ENCODE peak calls at places on chromosome 19, in ten cellular contexts. F, M, K, D, L, V, H, Q, I and G are unnamed samples.

GRCh38 chr19:16033136-16033530 is 43.2 kb upstream of the TPM4 start:
- DNase-seq in L (no peak), K (no peak), H (peak; percentile 1), Q (no peak), D (no peak), I (no peak), V (no peak), F (no peak), M (no peak), G (no peak)

GRCh38 chr19:5403968-5404640 is 51.1 kb upstream of the ZNRF4 start:
- DNase-seq in Q (peak; percentile 29), M (peak; percentile 33), K (peak; percentile 80), F (peak; percentile 49), D (peak; percentile 67), V (peak; percentile 60), L (peak; percentile 75), H (peak; percentile 70), I (peak; percentile 2), G (no peak)

GRCh38 chr19:2332341-2333026 is 4.0 kb downstream of the SPPL2B start:
- DNase-seq in H (no peak), M (no peak), L (no peak), D (peak; percentile 69), V (no peak), Q (no peak), I (no peak), F (no peak), K (peak; percentile 93), G (no peak)

GRCh38 chr19:42111384-42111783 is 20.9 kb downstream of the POU2F2 start:
- DNase-seq in H (no peak), D (no peak), V (no peak), I (no peak), K (no peak), M (no peak), Q (no peak), F (no peak), L (no peak), G (no peak)

GRCh38 chr19:49447485-49448431 is 3.9 kb downstream of the PIH1D1 start:
- DNase-seq in H (no peak), K (no peak), Q (no peak), M (no peak), D (no peak), L (no peak), I (no peak), V (peak; percentile 17), F (no peak), G (no peak)

GRCh38 chr19:48631254-48631653 is 5.9 kb downstream of the DBP start:
- DNase-seq in L (no peak), I (no peak), H (no peak), Q (no peak), D (no peak), F (no peak), V (no peak), K (no peak), M (no peak), G (no peak)

GRCh38 chr19:1860133-1860775 is 3.1 kb downstream of the KLF16 start:
- DNase-seq in D (peak; percentile 85), I (no peak), L (peak; percentile 74), Q (no peak), K (no peak), H (no peak), M (peak; percentile 72), V (no peak), F (no peak), G (no peak)

GRCh38 chr19:15404097-15404779 is 14.6 kb downstream of the AKAP8L start:
- DNase-seq in K (no peak), V (no peak), M (no peak), L (no peak), Q (peak; percentile 44), I (no peak), F (no peak), H (no peak), D (no peak), G (no peak)

GRCh38 chr19:38203197-38203596 is 20.8 kb downstream of the DPF1 start:
- DNase-seq in M (no peak), D (no peak), I (no peak), L (no peak), K (no peak), F (no peak), Q (no peak), H (no peak), V (no peak), G (no peak)

GRCh38 chr19:35144600-35145436 is 1.8 kb downstream of the FXYD7 start:
- DNase-seq in D (peak; percentile 84), H (peak; percentile 76), F (no peak), L (no peak), K (no peak), Q (no peak), I (no peak), V (no peak), M (no peak), G (no peak)

GRCh38 chr19:51357952-51358351 is 8.2 kb downstream of the ETFB start:
- DNase-seq in K (no peak), L (no peak), Q (no peak), D (no peak), M (no peak), H (no peak), F (no peak), V (no peak), I (no peak), G (no peak)
- H3K27ac ChIP-seq in K (no peak overlapping the region), L (no peak overlapping the region), Q (no peak overlapping the region), D (no peak overlapping the region), M (no peak overlapping the region), H (no peak overlapping the region), F (no peak overlapping the region), V (no peak overlapping the region), I (no peak overlapping the region), G (peak overlapping the region; percentile 95)

DNA sequence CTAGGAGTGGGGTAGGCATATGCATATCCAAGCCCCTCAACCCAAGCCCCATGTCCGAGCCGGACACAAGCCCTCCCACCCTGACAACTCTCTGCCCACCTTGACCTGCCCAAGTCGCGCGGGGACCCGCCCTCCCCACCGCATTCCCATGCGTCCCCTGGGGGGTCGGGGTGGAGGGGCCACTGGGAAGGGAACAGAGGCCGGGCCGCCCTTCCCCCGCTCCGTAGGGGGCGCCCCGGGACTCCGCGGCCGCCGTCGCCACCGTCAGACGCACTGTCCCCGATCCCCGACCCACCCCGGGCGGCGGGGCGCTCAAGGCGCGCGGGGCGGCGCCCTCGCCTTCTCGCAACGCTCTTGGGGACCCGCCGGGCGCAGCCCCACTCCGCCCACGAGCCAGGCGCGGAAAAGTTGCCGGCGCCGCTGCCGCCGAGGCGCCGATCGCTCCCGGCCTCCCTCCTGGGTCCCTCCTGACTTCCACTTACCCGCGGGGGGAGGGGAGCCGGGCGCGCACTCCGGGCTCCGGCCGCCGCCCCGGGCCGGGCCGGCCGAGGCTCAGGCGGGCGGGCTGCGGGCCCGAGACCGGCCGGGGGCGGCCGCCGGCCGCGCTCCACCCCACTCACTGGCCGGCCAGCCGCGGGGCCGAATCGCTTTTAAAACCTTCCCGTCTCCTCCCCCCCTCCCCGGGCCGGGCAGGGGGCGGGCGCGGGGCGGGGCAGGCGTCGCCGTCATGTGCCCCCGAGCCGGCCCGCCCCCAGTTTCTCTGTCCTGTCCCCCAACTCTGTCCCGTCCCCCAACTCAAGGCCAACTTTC is 34.4 kb upstream of the NANOS3 start:
- DNase-seq in Q (peak; percentile 88), F (peak; percentile 85), H (peak; percentile 85), D (peak; percentile 88), V (peak; percentile 70), L (peak; percentile 68), M (peak; percentile 90), I (no peak), K (peak; percentile 93), G (no peak)
- TF ChIP-seq POLR2AphosphoS5 in Q (peak; percentile 93), F (peak; percentile 81), H (peak; percentile 90), D (peak; percentile 96), V (peak; percentile 100), L (peak; percentile 20), M (peak; percentile 73), I (peak; percentile 64), K (peak; percentile 94), G (peak; percentile 93)

GRCh38 chr19:46616631-46617322 is 8.1 kb downstream of the PTGIR start:
- DNase-seq in H (peak; percentile 88), Q (peak; percentile 71), L (peak; percentile 61), I (no peak), F (peak; percentile 70), M (peak; percentile 56), D (peak; percentile 69), K (peak; percentile 77), V (peak; percentile 73), G (no peak)

GRCh38 chr19:46615966-46616365 is 8.9 kb downstream of the PTGIR start:
- DNase-seq in M (no peak), D (no peak), F (no peak), H (no peak), K (peak; percentile 34), V (no peak), Q (no peak), L (no peak), I (no peak), G (no peak)

GRCh38 chr19:46611791-46612190 is 10.7 kb downstream of the CALM3 start:
- DNase-seq in V (no peak), M (no peak), D (no peak), L (no peak), F (no peak), I (no peak), H (no peak), K (peak; percentile 72), Q (no peak), G (no peak)

GRCh38 chr19:46613525-46613924 is 11.4 kb downstream of the PTGIR start:
- DNase-seq in I (no peak), Q (no peak), K (peak; percentile 59), D (no peak), H (no peak), L (no peak), V (no peak), F (no peak), M (no peak), G (no peak)

DNA sequence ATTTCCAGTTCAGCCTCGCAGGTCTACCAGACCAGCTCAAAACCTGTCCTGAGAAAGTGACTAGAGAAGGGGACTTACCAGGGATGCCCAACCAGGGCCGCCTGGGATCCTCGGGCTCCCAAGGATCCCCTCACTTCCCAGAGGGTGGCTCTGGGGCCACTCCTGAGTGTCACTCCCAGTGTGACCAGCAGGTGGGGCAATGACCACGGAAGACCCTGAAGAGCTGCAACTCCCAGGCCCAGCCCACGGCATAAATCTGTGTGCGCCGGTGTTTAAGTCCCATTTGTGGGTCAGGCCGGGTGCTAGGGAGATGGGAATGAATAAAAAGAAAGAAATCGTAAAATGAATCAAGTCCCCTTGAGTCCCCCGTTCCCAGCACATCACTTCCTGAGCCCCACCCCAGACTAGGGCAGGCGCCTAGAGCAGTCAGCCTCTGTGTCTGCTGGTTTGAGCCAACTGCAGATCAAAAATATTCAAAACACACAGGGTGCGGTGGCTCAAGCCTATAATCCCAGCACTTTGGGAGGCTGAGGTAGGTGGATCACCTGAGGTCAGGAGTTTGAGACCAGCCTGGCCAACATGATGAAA is 10.7 kb downstream of the PTGIR start:
- DNase-seq in K (peak; percentile 93), V (peak; percentile 73), L (peak; percentile 71), M (peak; percentile 67), I (no peak), Q (peak; percentile 82), H (peak; percentile 88), D (peak; percentile 88), F (peak; percentile 74), G (peak; percentile 97)
- H3K27ac ChIP-seq in K (no peak overlapping the region), V (no peak overlapping the region), L (no peak overlapping the region), M (no peak overlapping the region), I (no peak overlapping the region), Q (no peak overlapping the region), H (no peak overlapping the region), D (no peak overlapping the region), F (no peak overlapping the region), G (no peak overlapping the region)

DNA sequence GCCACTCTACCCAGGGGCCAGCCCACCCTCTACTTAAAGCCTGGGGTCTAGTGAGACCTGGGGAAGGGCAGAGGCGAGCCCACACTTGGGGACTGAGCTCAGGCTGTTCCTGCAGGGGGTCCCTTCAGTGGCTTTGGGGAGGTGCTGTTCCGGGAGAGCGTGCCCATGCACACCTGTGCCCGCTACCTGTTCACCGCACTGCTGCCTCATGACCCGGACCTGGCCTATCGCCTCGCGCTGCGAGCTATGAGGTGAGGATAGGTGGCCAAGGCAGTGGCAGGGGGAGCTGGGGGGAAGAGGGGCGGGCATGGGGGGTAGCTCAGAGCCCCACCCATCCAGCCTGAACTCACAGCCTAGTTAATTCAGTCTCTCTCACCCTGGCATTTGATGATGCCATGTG is 24.0 kb downstream of the ZSWIM4 start:
- DNase-seq in H (no peak), L (no peak), F (no peak), I (no peak), D (no peak), M (no peak), V (no peak), K (no peak), Q (no peak), G (no peak)
- TF ChIP-seq POLR2AphosphoS5 in H (no peak), L (no peak), F (no peak), I (no peak), D (no peak), M (no peak), V (no peak), K (no peak), Q (no peak), G (no peak)